ENCODE peak calls at places on chromosomes 12 and 14, in six cellular contexts. One of them, this sample, is unnamed.

GRCh38 chr12:10070380-10070779 is 28.4 kb downstream of the CLEC1A start:
- DNase-seq in H9: no peak
- DNase-seq in trophoblast cell: no peak
- DNase-seq in IMR-90: no peak
- DNase-seq in H1: no peak
- DNase-seq in mesenchymal stem cell: no peak
- DNase-seq in this sample: no peak

GRCh38 chr14:61244051-61244450 is 37.1 kb downstream of the TMEM30B start:
- DNase-seq in IMR-90: no peak
- DNase-seq in H1: no peak
- DNase-seq in trophoblast cell: no peak
- DNase-seq in mesenchymal stem cell: no peak
- DNase-seq in H9: no peak
- DNase-seq in this sample: no peak

GRCh38 chr12:1881301-1881700 is 37.2 kb downstream of the CACNA2D4 start:
- DNase-seq in IMR-90: no peak
- DNase-seq in H1: no peak
- DNase-seq in trophoblast cell: no peak
- DNase-seq in mesenchymal stem cell: no peak
- DNase-seq in H9: peak
- DNase-seq in this sample: no peak

GRCh38 chr12:122265433-122265832 is 861 bp downstream of the VPS33A start:
- DNase-seq in H1: no peak
- DNase-seq in IMR-90: no peak
- DNase-seq in mesenchymal stem cell: no peak
- DNase-seq in trophoblast cell: no peak
- DNase-seq in H9: no peak
- DNase-seq in this sample: no peak

GRCh38 chr12:46459881-46460545 is 87.4 kb upstream of the SLC38A2 start:
- DNase-seq in IMR-90: no peak
- DNase-seq in H9: no peak
- DNase-seq in mesenchymal stem cell: no peak
- DNase-seq in trophoblast cell: no peak
- DNase-seq in H1: no peak
- DNase-seq in this sample: no peak

GRCh38 chr14:95875831-95876768 is 532 bp upstream of the TUNAR start:
- DNase-seq in mesenchymal stem cell: no peak
- DNase-seq in trophoblast cell: no peak
- DNase-seq in IMR-90: no peak
- DNase-seq in H9: peak
- DNase-seq in H1: peak
- DNase-seq in this sample: peak

GRCh38 chr14:20802341-20803084 is at the start of gene RNASE1:
- DNase-seq in IMR-90: no peak
- DNase-seq in H9: no peak
- DNase-seq in H1: no peak
- DNase-seq in trophoblast cell: no peak
- DNase-seq in mesenchymal stem cell: no peak
- DNase-seq in this sample: no peak

GRCh38 chr14:59161571-59162175 is 26.8 kb upstream of the DAAM1 start:
- DNase-seq in IMR-90: peak
- DNase-seq in mesenchymal stem cell: peak
- DNase-seq in trophoblast cell: peak
- DNase-seq in H9: no peak
- DNase-seq in H1: no peak
- DNase-seq in this sample: peak

GRCh38 chr12:12800406-12801180 is 12.6 kb upstream of the DDX47 start:
- DNase-seq in trophoblast cell: peak
- DNase-seq in H1: no peak
- DNase-seq in mesenchymal stem cell: no peak
- DNase-seq in H9: no peak
- DNase-seq in IMR-90: peak
- DNase-seq in this sample: no peak

GRCh38 chr12:92360543-92360942 is 214.9 kb upstream of the BTG1 start:
- DNase-seq in H9: no peak
- DNase-seq in IMR-90: no peak
- DNase-seq in mesenchymal stem cell: no peak
- DNase-seq in H1: no peak
- DNase-seq in trophoblast cell: no peak
- DNase-seq in this sample: no peak

GRCh38 chr12:116040412-116040811 is 237.1 kb downstream of the MED13L start:
- DNase-seq in IMR-90: peak
- DNase-seq in trophoblast cell: no peak
- DNase-seq in mesenchymal stem cell: no peak
- DNase-seq in H1: no peak
- DNase-seq in H9: no peak
- DNase-seq in this sample: no peak

GRCh38 chr12:47717443-47718193 is 7.7 kb downstream of the ENDOU start:
- DNase-seq in IMR-90: peak
- DNase-seq in H9: peak
- DNase-seq in H1: peak
- DNase-seq in mesenchymal stem cell: peak
- DNase-seq in trophoblast cell: peak
- DNase-seq in this sample: peak

GRCh38 chr14:69398818-69399210 is 322 bp downstream of the SLC39A9 start:
- DNase-seq in H1: no peak
- DNase-seq in trophoblast cell: no peak
- DNase-seq in IMR-90: no peak
- DNase-seq in mesenchymal stem cell: no peak
- DNase-seq in H9: no peak
- DNase-seq in this sample: no peak
- H2BK5ac ChIP-seq in H1: peak
- H2BK5ac ChIP-seq in trophoblast cell: peak
- H2BK5ac ChIP-seq in IMR-90: peak
- H2BK5ac ChIP-seq in mesenchymal stem cell: peak
- H2BK5ac ChIP-seq in H9: no peak
- H2BK5ac ChIP-seq in this sample: no peak

GRCh38 chr14:32134448-32135070 is 57.5 kb downstream of the ARHGAP5 start:
- DNase-seq in H9: no peak
- DNase-seq in IMR-90: peak
- DNase-seq in trophoblast cell: no peak
- DNase-seq in H1: no peak
- DNase-seq in mesenchymal stem cell: peak
- DNase-seq in this sample: no peak

GRCh38 chr14:32129124-32129523 is 52.0 kb downstream of the ARHGAP5 start:
- DNase-seq in H9: no peak
- DNase-seq in IMR-90: peak
- DNase-seq in trophoblast cell: no peak
- DNase-seq in mesenchymal stem cell: no peak
- DNase-seq in H1: no peak
- DNase-seq in this sample: no peak

DNA sequence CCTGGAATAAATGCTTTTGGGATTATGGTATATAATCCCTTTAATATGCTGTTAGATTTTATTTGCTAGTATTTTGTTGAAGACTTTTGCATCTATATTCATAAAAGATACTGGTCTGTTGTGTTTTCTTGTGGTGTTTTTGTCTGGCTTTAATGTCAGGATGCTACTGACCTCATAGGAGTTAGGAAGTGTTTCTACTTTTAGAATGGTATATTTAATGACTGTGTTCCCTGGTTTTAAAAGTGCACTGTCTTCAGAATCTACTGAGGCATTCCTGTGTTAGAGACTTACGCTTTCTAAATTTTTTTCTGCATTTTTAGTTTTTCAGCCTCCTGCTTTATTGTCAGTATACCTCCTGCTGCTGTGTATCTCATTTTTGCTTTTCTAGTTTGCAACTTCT is 51.6 kb downstream of the ARHGAP5 start:
- DNase-seq in H1: no peak
- DNase-seq in H9: no peak
- DNase-seq in mesenchymal stem cell: no peak
- DNase-seq in trophoblast cell: no peak
- DNase-seq in IMR-90: no peak
- DNase-seq in this sample: no peak
- H2AFZ ChIP-seq in H1: no peak
- H2AFZ ChIP-seq in H9: no peak
- H2AFZ ChIP-seq in mesenchymal stem cell: no peak
- H2AFZ ChIP-seq in trophoblast cell: no peak
- H2AFZ ChIP-seq in IMR-90: no peak
- H2AFZ ChIP-seq in this sample: no peak

GRCh38 chr14:100282083-100282350 is 24.2 kb downstream of the SLC25A29 start:
- DNase-seq in H1: no peak
- DNase-seq in H9: no peak
- DNase-seq in IMR-90: no peak
- DNase-seq in trophoblast cell: no peak
- DNase-seq in mesenchymal stem cell: no peak
- DNase-seq in this sample: no peak
- H3K27ac ChIP-seq in H1: no peak
- H3K27ac ChIP-seq in H9: no peak
- H3K27ac ChIP-seq in IMR-90: no peak
- H3K27ac ChIP-seq in trophoblast cell: no peak
- H3K27ac ChIP-seq in mesenchymal stem cell: no peak
- H3K27ac ChIP-seq in this sample: no peak

DNA sequence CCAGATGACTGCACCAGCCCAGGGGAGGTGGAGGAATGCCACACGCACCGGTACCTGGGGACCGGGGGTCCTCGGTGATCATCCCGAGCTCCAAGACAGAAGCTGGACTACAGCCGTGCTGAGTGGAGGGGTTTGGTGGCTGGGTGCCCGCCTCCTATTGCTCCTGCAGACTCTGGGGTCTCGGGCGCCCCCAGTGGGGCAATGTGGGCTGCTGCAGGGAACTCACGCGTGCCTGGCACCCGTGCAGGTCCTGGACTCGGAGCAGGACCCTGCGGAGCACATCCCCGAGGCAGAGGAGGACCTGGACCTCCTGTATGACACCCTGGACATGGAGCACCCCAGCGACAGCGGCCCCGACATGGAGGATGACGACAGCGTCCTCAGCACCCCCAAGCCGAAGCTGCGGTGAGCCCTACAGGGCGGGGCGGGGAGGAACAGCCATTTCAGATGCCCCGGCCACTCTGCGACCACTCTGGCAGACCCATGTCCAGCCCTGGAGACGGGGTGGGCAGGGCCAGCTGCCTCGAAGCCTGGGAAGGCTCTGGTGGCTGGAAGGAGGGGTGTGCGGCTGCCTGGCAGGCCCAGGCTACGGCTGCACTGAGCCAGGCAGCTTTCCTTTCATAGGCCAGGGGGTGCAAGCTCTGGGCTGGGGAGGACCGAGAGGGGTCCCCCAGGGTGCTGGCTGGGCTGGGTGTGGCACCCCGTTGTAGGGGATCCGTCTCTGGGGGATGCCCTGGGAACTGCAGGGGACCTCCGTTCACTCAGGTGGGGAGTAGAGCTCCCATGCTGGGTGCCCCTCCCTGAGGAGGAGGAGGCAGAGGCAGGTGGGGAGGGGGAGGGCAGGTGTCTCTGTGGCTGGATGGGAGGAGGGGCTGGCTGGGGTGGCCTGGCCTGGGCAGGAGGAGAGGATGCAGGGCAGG is 21.6 kb upstream of the TEX22 start:
- DNase-seq in H9: peak
- DNase-seq in trophoblast cell: no peak
- DNase-seq in H1: no peak
- DNase-seq in IMR-90: no peak
- DNase-seq in mesenchymal stem cell: no peak
- DNase-seq in this sample: no peak
- H2BK5ac ChIP-seq in H9: no peak
- H2BK5ac ChIP-seq in trophoblast cell: no peak
- H2BK5ac ChIP-seq in H1: no peak
- H2BK5ac ChIP-seq in IMR-90: no peak
- H2BK5ac ChIP-seq in mesenchymal stem cell: no peak
- H2BK5ac ChIP-seq in this sample: no peak

GRCh38 chr12:32757159-32757556 is 1.5 kb upstream of the YARS2 start:
- DNase-seq in mesenchymal stem cell: no peak
- DNase-seq in IMR-90: no peak
- DNase-seq in H9: no peak
- DNase-seq in trophoblast cell: no peak
- DNase-seq in H1: no peak
- DNase-seq in this sample: no peak

GRCh38 chr12:32754101-32754500 is 1.6 kb downstream of the YARS2 start:
- DNase-seq in mesenchymal stem cell: no peak
- DNase-seq in H9: no peak
- DNase-seq in trophoblast cell: peak
- DNase-seq in H1: no peak
- DNase-seq in IMR-90: no peak
- DNase-seq in this sample: no peak

GRCh38 chr12:32755654-32756475 is at the start of gene YARS2:
- DNase-seq in IMR-90: peak
- DNase-seq in trophoblast cell: peak
- DNase-seq in mesenchymal stem cell: peak
- DNase-seq in H1: peak
- DNase-seq in H9: peak
- DNase-seq in this sample: peak

GRCh38 chr12:32755051-32755653 is 545 bp downstream of the YARS2 start:
- DNase-seq in IMR-90: peak
- DNase-seq in trophoblast cell: peak
- DNase-seq in H1: peak
- DNase-seq in mesenchymal stem cell: peak
- DNase-seq in H9: peak
- DNase-seq in this sample: peak

GRCh38 chr12:32756476-32757158 is 920 bp upstream of the YARS2 start:
- DNase-seq in H9: no peak
- DNase-seq in mesenchymal stem cell: peak
- DNase-seq in IMR-90: no peak
- DNase-seq in trophoblast cell: no peak
- DNase-seq in H1: no peak
- DNase-seq in this sample: no peak
- H2AFZ ChIP-seq in H9: no peak
- H2AFZ ChIP-seq in mesenchymal stem cell: peak
- H2AFZ ChIP-seq in IMR-90: peak
- H2AFZ ChIP-seq in trophoblast cell: peak
- H2AFZ ChIP-seq in H1: peak
- H2AFZ ChIP-seq in this sample: peak

DNA sequence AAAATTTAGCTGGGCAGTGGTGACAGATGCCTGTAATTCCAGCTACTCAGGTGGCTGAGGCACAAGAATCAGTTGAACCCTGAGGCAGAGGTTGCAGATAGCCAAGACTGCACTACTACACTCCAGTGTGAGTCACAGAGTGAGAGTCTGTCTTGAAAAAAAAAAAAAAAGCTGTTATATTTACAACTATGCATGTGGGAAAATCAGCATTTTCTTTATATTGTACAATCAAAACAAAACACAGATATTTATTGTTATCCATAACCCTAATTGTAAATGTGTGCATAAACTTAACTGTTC is 12.5 kb downstream of the C1R start:
- DNase-seq in H1: no peak
- DNase-seq in H9: no peak
- DNase-seq in IMR-90: peak
- DNase-seq in trophoblast cell: peak
- DNase-seq in mesenchymal stem cell: peak
- DNase-seq in this sample: no peak
- H3K27ac ChIP-seq in H1: no peak
- H3K27ac ChIP-seq in H9: no peak
- H3K27ac ChIP-seq in IMR-90: peak
- H3K27ac ChIP-seq in trophoblast cell: peak
- H3K27ac ChIP-seq in mesenchymal stem cell: peak
- H3K27ac ChIP-seq in this sample: no peak